ENCODE peak calls at places on chromosomes 13 and 19, in four cellular contexts. S is GM12891, W is K562, N is GM12878. M is an unnamed sample.

GRCh38 chr19:19600793-19601346 is 17.6 kb downstream of the PBX4 start:
- DNase-seq in S (no peak), W (no peak), N (peak; percentile 33), M (no peak)

GRCh38 chr19:1182727-1183126 is 8.7 kb upstream of the SBNO2 start:
- DNase-seq in S (no peak), W (no peak), N (no peak), M (no peak)

GRCh38 chr19:49809155-49809986 is 3.7 kb downstream of the FUZ start:
- DNase-seq in S (no peak), W (no peak), N (no peak), M (no peak)

GRCh38 chr13:39036212-39036611 is 1.7 kb downstream of the PROSER1 start:
- DNase-seq in S (no peak), W (no peak), N (no peak), M (peak; percentile 66)

GRCh38 chr19:2517881-2518601 is 42.1 kb downstream of the GADD45B start:
- DNase-seq in S (no peak), W (no peak), N (no peak), M (no peak)

GRCh38 chr13:98834254-98834960 is 81.9 kb upstream of the SLC15A1 start:
- DNase-seq in S (no peak), W (no peak), N (no peak), M (no peak)

GRCh38 chr19:13095393-13095784 is 7.3 kb downstream of the LYL1 start:
- DNase-seq in S (no peak), W (no peak), N (no peak), M (no peak)

GRCh38 chr13:75480691-75481175 is 1.2 kb downstream of the TBC1D4 start:
- DNase-seq in S (peak; percentile 12), W (peak; percentile 15), N (no peak), M (peak; percentile 58)

GRCh38 chr19:43779147-43779819 is 1.5 kb downstream of the KCNN4 start:
- DNase-seq in S (no peak), W (no peak), N (no peak), M (no peak)

GRCh38 chr13:34207872-34208271 is 389.9 kb downstream of the RFC3 start:
- DNase-seq in S (no peak), W (no peak), N (no peak), M (no peak)

GRCh38 chr19:35755550-35756371 is 1.1 kb downstream of the HSPB6 start:
- DNase-seq in S (no peak), W (no peak), N (no peak), M (no peak)

GRCh38 chr19:6115992-6116391 is 5.7 kb upstream of the RFX2 start:
- DNase-seq in S (no peak), W (no peak), N (no peak), M (no peak)

GRCh38 chr19:55674459-55674840 is 576 bp upstream of the EPN1 start:
- DNase-seq in S (no peak), W (no peak), N (no peak), M (no peak)

GRCh38 chr13:111936267-111936925 is 130.6 kb upstream of the SOX1 start:
- DNase-seq in S (no peak), W (no peak), N (no peak), M (no peak)

GRCh38 chr19:55212447-55212846 is 3.1 kb upstream of the PTPRH start:
- DNase-seq in S (no peak), W (peak; percentile 80), N (peak; percentile 13), M (no peak)

GRCh38 chr19:30739394-30739793 is 367.2 kb downstream of the ZNF536 start:
- DNase-seq in S (no peak), W (no peak), N (no peak), M (no peak)

GRCh38 chr13:37747071-37747612 is 122.4 kb downstream of the TRPC4 start:
- DNase-seq in S (no peak), W (no peak), N (no peak), M (no peak)

GRCh38 chr19:19137556-19138109 is 645 bp downstream of the TMEM161A start:
- DNase-seq in S (no peak), W (peak; percentile 26), N (no peak), M (no peak)

GRCh38 chr13:20826301-20826700 is 52.5 kb upstream of the EEF1AKMT1 start:
- DNase-seq in S (no peak), W (no peak), N (no peak), M (no peak)

GRCh38 chr19:45496349-45496953 is 396 bp downstream of the RTN2 start:
- DNase-seq in S (no peak), W (peak; percentile 61), N (no peak), M (no peak)

GRCh38 chr13:59546178-59546577 is 617.5 kb downstream of the DIAPH3 start:
- DNase-seq in S (no peak), W (no peak), N (no peak), M (no peak)

GRCh38 chr19:55474269-55475265 is 1.9 kb upstream of the ZNF628 start:
- DNase-seq in S (no peak), W (no peak), N (no peak), M (no peak)

GRCh38 chr13:29924482-29924884 is 74.1 kb upstream of the UBL3 start:
- DNase-seq in S (no peak), W (no peak), N (no peak), M (no peak)

GRCh38 chr19:15118789-15119494 is 11.7 kb downstream of the SYDE1 start:
- DNase-seq in S (no peak), W (no peak), N (no peak), M (no peak)
- TF ChIP-seq POLR2AphosphoS5 in S (no peak), W (no peak), N (no peak), M (no peak)

GRCh38 chr13:27556109-27556508 is 64.2 kb downstream of the LNX2 start:
- DNase-seq in S (no peak), W (no peak), N (no peak), M (no peak)
- TF ChIP-seq SPI1 in S (no peak), W (no peak), N (no peak), M (no peak)

DNA sequence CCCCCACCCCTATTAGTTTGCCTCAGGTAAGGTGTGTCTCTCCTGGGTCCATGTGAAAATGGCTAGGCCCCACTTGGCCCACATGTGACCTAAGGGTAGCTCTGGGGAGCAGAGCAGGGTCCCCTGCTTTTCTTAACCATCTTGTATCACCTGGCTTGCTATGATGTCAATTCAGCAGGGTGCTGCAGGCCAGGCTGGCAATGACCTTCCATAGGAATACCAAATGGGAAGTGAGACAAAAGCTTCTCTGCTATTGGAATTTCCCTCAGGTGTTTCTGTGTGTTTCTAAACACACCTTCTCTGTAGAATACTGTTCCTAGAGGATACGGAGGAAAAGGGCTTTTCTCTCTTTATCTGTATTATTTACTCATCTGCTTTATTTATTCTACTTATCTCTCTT is 35.7 kb upstream of the DACH1 start:
- DNase-seq in S (no peak), W (no peak), N (no peak), M (no peak)
- TF ChIP-seq POLR2AphosphoS5 in S (no peak), W (no peak), N (no peak), M (no peak)

GRCh38 chr13:43822969-43823368 is 36.2 kb upstream of the ENOX1 start:
- DNase-seq in S (no peak), W (no peak), N (no peak), M (no peak)
- TF ChIP-seq SPI1 in S (no peak), W (no peak), N (no peak), M (no peak)

DNA sequence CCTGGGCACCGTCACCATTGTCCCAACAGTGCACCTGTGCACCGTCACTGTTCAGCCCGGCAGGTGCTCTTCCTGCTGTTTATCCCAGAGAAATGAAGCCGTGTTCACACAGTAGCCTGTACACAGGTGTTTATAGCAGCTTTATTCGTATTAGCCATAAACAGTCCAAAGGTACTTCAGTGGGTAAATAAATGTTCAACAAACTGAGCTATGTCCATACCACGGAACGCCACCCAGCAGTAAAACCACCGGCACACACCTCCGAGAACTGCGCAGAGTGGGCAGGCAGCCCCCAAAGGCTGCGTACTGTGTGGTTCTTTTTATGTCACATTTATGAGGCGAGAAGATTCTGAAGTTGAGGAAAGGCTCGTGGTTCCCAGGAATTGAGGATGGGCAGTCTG is 44.9 kb upstream of the DCUN1D2 start:
- DNase-seq in S (no peak), W (no peak), N (no peak), M (no peak)
- TF ChIP-seq POLR2AphosphoS5 in S (no peak), W (no peak), N (no peak), M (no peak)

M was measured in HL-60.